ENCODE peak calls at places on chromosome 7, in eight cellular contexts. J is left lung, A is psoas muscle, R is prostate gland, U is upper lobe of left lung, Y is esophagus muscularis mucosa, K is osteocyte, I is MCF 10A. N is an unnamed sample.

GRCh38 chr7:143129051-143129450 is 2.8 kb upstream of the PIP start:
- DNase-seq in J (no peak), A (no peak), R (no peak), U (no peak), Y (no peak), K (no peak), I (no peak), N (no peak)

GRCh38 chr7:130868150-130868549 is 134.1 kb upstream of the KLF14 start:
- DNase-seq in J (no peak), A (no peak), R (no peak), U (no peak), Y (no peak), K (no peak), I (no peak), N (no peak)

GRCh38 chr7:50149364-50149763 is 56.3 kb upstream of the ZPBP start:
- DNase-seq in J (no peak), A (no peak), R (no peak), U (no peak), Y (no peak), K (no peak), I (no peak), N (no peak)

GRCh38 chr7:20352573-20353304 is 22.0 kb downstream of the ITGB8 start:
- DNase-seq in J (no peak), A (no peak), R (peak; percentile 68), U (no peak), Y (no peak), K (no peak), I (peak; percentile 99), N (peak; percentile 95)

GRCh38 chr7:83731154-83731553 is 82.2 kb upstream of the SEMA3E start:
- DNase-seq in J (no peak), A (no peak), R (no peak), U (no peak), Y (no peak), K (no peak), I (no peak), N (no peak)

GRCh38 chr7:129225206-129225930 is 538 bp downstream of the AHCYL2 start:
- DNase-seq in J (peak; percentile 92), A (peak; percentile 77), R (peak; percentile 35), U (peak; percentile 93), Y (no peak), K (peak; percentile 86), I (peak; percentile 52), N (peak; percentile 23)

GRCh38 chr7:32937344-32938174 is 19.7 kb upstream of the FKBP9 start:
- DNase-seq in J (no peak), A (peak; percentile 65), R (peak; percentile 21), U (no peak), Y (no peak), K (no peak), I (peak; percentile 23), N (no peak)

GRCh38 chr7:44097064-44097932 is 6.8 kb upstream of the AEBP1 start:
- DNase-seq in J (peak; percentile 39), A (no peak), R (no peak), U (no peak), Y (no peak), K (no peak), I (no peak), N (no peak)

GRCh38 chr7:3087243-3087642 is 43.6 kb upstream of the CARD11 start:
- DNase-seq in J (no peak), A (no peak), R (no peak), U (no peak), Y (no peak), K (no peak), I (no peak), N (no peak)

GRCh38 chr7:44155191-44156185 is 14.4 kb upstream of the MYL7 start:
- DNase-seq in J (no peak), A (no peak), R (no peak), U (no peak), Y (no peak), K (no peak), I (no peak), N (no peak)

GRCh38 chr7:36029846-36030510 is 123.1 kb upstream of the EEPD1 start:
- DNase-seq in J (no peak), A (no peak), R (no peak), U (no peak), Y (no peak), K (no peak), I (no peak), N (no peak)

GRCh38 chr7:78996013-78996412 is 457.5 kb downstream of the MAGI2 start:
- DNase-seq in J (no peak), A (no peak), R (no peak), U (no peak), Y (no peak), K (no peak), I (no peak), N (no peak)

GRCh38 chr7:47832105-47832715 is 116.1 kb downstream of the PKD1L1 start:
- DNase-seq in J (no peak), A (no peak), R (no peak), U (no peak), Y (no peak), K (peak; percentile 70), I (no peak), N (no peak)

GRCh38 chr7:144854839-144855424 is 19.1 kb upstream of the TPK1 start:
- DNase-seq in J (no peak), A (no peak), R (no peak), U (no peak), Y (no peak), K (no peak), I (peak; percentile 60), N (peak; percentile 36)

GRCh38 chr7:46879783-46880182 is 702.1 kb downstream of the TNS3 start:
- DNase-seq in J (no peak), A (no peak), R (no peak), U (no peak), Y (no peak), K (no peak), I (no peak), N (no peak)

GRCh38 chr7:27162548-27162848 is 2.8 kb downstream of the HOXA9 start:
- DNase-seq in J (no peak), A (no peak), R (no peak), U (no peak), Y (no peak), K (no peak), I (peak; percentile 31), N (no peak)

GRCh38 chr7:116679495-116679894 is 7.5 kb downstream of the MET start:
- DNase-seq in J (no peak), A (no peak), R (no peak), U (no peak), Y (no peak), K (no peak), I (peak; percentile 85), N (peak; percentile 86)

GRCh38 chr7:154832557-154833138 is 170.3 kb downstream of the PAXIP1 start:
- DNase-seq in J (no peak), A (no peak), R (no peak), U (no peak), Y (no peak), K (no peak), I (peak; percentile 9), N (no peak)

GRCh38 chr7:152014722-152015121 is 10.8 kb upstream of the GALNT11 start:
- DNase-seq in J (no peak), A (no peak), R (peak; percentile 45), U (no peak), Y (no peak), K (no peak), I (no peak), N (no peak)

GRCh38 chr7:150379590-150380379 is 655 bp downstream of the ZNF775 start:
- DNase-seq in J (no peak), A (no peak), R (no peak), U (peak; percentile 82), Y (no peak), K (no peak), I (peak; percentile 36), N (no peak)

GRCh38 chr7:86598311-86598710 is 45.4 kb upstream of the GRM3 start:
- DNase-seq in J (peak; percentile 35), A (no peak), R (no peak), U (peak; percentile 13), Y (no peak), K (no peak), I (peak; percentile 22), N (no peak)
- TF ChIP-seq CTCF in J (no peak), A (no peak), R (no peak), U (no peak), Y (no peak), K (no peak), I (no peak), N (no peak)

GRCh38 chr7:156776527-156776926 is 116.5 kb downstream of the LMBR1 start:
- DNase-seq in J (no peak), A (no peak), R (no peak), U (no peak), Y (no peak), K (no peak), I (no peak), N (no peak)

GRCh38 chr7:156778668-156779067 is 114.3 kb downstream of the LMBR1 start:
- DNase-seq in J (no peak), A (no peak), R (no peak), U (no peak), Y (no peak), K (no peak), I (no peak), N (no peak)

GRCh38 chr7:156780724-156781455 is 112.1 kb downstream of the LMBR1 start:
- DNase-seq in J (no peak), A (no peak), R (no peak), U (no peak), Y (no peak), K (no peak), I (no peak), N (no peak)

GRCh38 chr7:156777364-156778069 is 115.5 kb downstream of the LMBR1 start:
- DNase-seq in J (no peak), A (no peak), R (no peak), U (no peak), Y (no peak), K (no peak), I (no peak), N (no peak)

GRCh38 chr7:156778201-156778600 is 114.8 kb downstream of the LMBR1 start:
- DNase-seq in J (no peak), A (no peak), R (no peak), U (no peak), Y (no peak), K (no peak), I (no peak), N (no peak)
- TF ChIP-seq CTCF in J (no peak), A (no peak), R (no peak), U (no peak), Y (no peak), K (peak; percentile 11), I (no peak), N (peak; percentile 29)

GRCh38 chr7:95199779-95200558 is 124.4 kb downstream of the PON1 start:
- DNase-seq in J (no peak), A (no peak), R (peak; percentile 5), U (no peak), Y (no peak), K (no peak), I (peak; percentile 68), N (peak; percentile 19)
- TF ChIP-seq CTCF in J (peak; percentile 42), A (peak; percentile 75), R (no peak), U (peak; percentile 56), Y (peak; percentile 66), K (peak; percentile 85), I (peak; percentile 48), N (peak; percentile 57)

DNA sequence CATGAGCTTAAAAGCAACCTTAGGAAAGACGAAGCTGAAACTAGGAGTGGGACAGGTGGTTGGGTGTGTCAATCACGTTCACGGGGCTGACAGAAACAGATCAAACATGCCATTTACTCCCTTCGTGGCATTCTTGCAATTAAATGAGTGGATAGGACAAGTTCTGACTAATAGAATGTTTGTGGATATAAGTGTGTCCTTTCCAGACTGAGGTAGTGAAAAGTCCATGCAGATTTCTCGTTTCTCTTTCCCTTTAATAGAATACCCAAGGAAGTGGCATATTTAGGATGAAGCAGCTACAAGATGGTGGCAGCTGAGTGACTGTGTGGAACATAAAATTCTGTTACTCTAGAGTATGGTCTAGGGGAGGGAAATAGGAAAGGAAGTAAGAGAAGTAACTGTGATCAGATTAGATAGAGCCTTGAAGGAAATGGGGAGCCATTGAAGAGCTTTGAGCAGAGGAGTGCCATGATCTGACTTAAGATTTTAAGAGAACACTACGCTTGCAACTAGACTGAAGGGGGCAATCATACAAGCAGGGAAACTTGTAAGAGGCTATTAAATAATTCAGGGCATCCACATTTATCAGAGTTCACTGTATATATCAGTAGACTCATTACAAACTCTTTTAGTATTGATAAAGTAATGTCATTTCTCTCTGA is 46.3 kb upstream of the HYAL4 start:
- DNase-seq in J (no peak), A (no peak), R (no peak), U (no peak), Y (no peak), K (no peak), I (no peak), N (peak; percentile 18)
- TF ChIP-seq CTCF in J (no peak), A (no peak), R (no peak), U (no peak), Y (no peak), K (no peak), I (no peak), N (no peak)

N was measured in RWPE1.